ENCODE peak calls at places on chromosomes 12 and 14, in four cellular contexts. P is ovary, U is Peyer's patch, N is heart right ventricle. O is an unnamed sample. For H3K27me3 and H3K4me1, the result is how much of the 10 kb centered on the place peaks cover.

GRCh38 chr14:93880025-93880820 is 46.9 kb upstream of the FAM181A start:
- DNase-seq in P (no peak), U (no peak), N (no peak), O (peak)

GRCh38 chr12:105954891-105955607 is 183.7 kb downstream of the NUAK1 start:
- DNase-seq in P (no peak), U (no peak), N (no peak), O (no peak)

GRCh38 chr14:90671382-90671781 is 144.8 kb downstream of the TTC7B start:
- DNase-seq in P (no peak), U (no peak), N (no peak), O (no peak)

GRCh38 chr12:123571343-123571813 is 13.0 kb upstream of the TMED2 start:
- DNase-seq in P (peak), U (no peak), N (peak), O (peak)

GRCh38 chr12:127172857-127173256 is 1094.1 kb upstream of the TMEM132C start:
- DNase-seq in P (no peak), U (no peak), N (no peak), O (no peak)

GRCh38 chr12:66060361-66060907 is 70.1 kb downstream of the LLPH start:
- DNase-seq in P (no peak), U (no peak), N (no peak), O (no peak)

GRCh38 chr12:130968611-130969010 is 14.9 kb downstream of the ADGRD1 start:
- DNase-seq in P (no peak), U (peak), N (no peak), O (no peak)

GRCh38 chr14:91350483-91350812 is 67.2 kb downstream of the CCDC88C start:
- DNase-seq in P (no peak), U (no peak), N (no peak), O (no peak)

GRCh38 chr12:114812858-114813761 is 129.1 kb upstream of the TBX3 start:
- DNase-seq in P (peak), U (no peak), N (no peak), O (no peak)

GRCh38 chr14:95834491-95834890 is 42.1 kb upstream of the TUNAR start:
- DNase-seq in P (no peak), U (no peak), N (no peak), O (no peak)

GRCh38 chr12:111024205-111024794 is 103.9 kb upstream of the MYL2 start:
- DNase-seq in P (no peak), U (peak), N (peak), O (peak)

GRCh38 chr14:32711103-32711680 is 227.5 kb upstream of the NPAS3 start:
- DNase-seq in P (no peak), U (no peak), N (no peak), O (no peak)

GRCh38 chr12:115572440-115572839 is 705.1 kb downstream of the MED13L start:
- DNase-seq in P (no peak), U (no peak), N (no peak), O (no peak)

GRCh38 chr14:60756847-60757246 is 22.3 kb downstream of the MNAT1 start:
- DNase-seq in P (no peak), U (no peak), N (no peak), O (no peak)

GRCh38 chr14:89618821-89619551 is 202.0 kb upstream of the FOXN3 start:
- DNase-seq in P (peak), U (peak), N (peak), O (peak)

GRCh38 chr14:30580616-30581282 is 21.8 kb downstream of the G2E3 start:
- DNase-seq in P (no peak), U (no peak), N (no peak), O (no peak)

GRCh38 chr12:133234971-133235370 is 706 bp downstream of the ANHX start:
- DNase-seq in P (no peak), U (no peak), N (no peak), O (no peak)

GRCh38 chr12:122155705-122156104 is 18.3 kb downstream of the IL31 start:
- DNase-seq in P (no peak), U (no peak), N (no peak), O (no peak)

GRCh38 chr12:27333311-27334009 is 824 bp downstream of the BMAL2 start:
- DNase-seq in P (peak), U (peak), N (peak), O (no peak)

GRCh38 chr12:127675936-127676335 is 591.0 kb upstream of the TMEM132C start:
- DNase-seq in P (no peak), U (no peak), N (no peak), O (no peak)

GRCh38 chr14:51004801-51005526 is 60.7 kb upstream of the PYGL start:
- DNase-seq in P (no peak), U (no peak), N (no peak), O (no peak)

GRCh38 chr12:54486173-54486867 is 11.2 kb upstream of the NCKAP1L start:
- DNase-seq in P (no peak), U (no peak), N (no peak), O (no peak)

GRCh38 chr14:102668291-102668873 is 75.9 kb downstream of the RCOR1 start:
- DNase-seq in P (no peak), U (no peak), N (no peak), O (no peak)

GRCh38 chr14:61351457-61351856 is 30.1 kb downstream of the PRKCH start:
- DNase-seq in P (no peak), U (no peak), N (no peak), O (no peak)

GRCh38 chr12:53952871-53953734 is 1.6 kb upstream of the HOXC12 start:
- DNase-seq in P (no peak), U (no peak), N (no peak), O (no peak)

GRCh38 chr12:127054531-127054930 is 1212.4 kb upstream of the TMEM132C start:
- DNase-seq in P (no peak), U (no peak), N (no peak), O (no peak)

GRCh38 chr12:82685721-82686222 is 934 bp upstream of the TMTC2 start:
- DNase-seq in P (peak), U (peak), N (peak), O (peak)

GRCh38 chr12:51900323-51900889 is 6.9 kb upstream of the ACVRL1 start:
- DNase-seq in P (no peak), U (no peak), N (no peak), O (no peak)

GRCh38 chr14:100629696-100630095 is 42.5 kb upstream of the BEGAIN start:
- DNase-seq in P (no peak), U (no peak), N (no peak), O (no peak)

GRCh38 chr14:64812412-64812811 is 67.3 kb downstream of the SPTB start:
- DNase-seq in P (no peak), U (peak), N (no peak), O (no peak)

GRCh38 chr12:39331539-39332261 is 111.2 kb downstream of the KIF21A start:
- DNase-seq in P (no peak), U (no peak), N (no peak), O (no peak)

GRCh38 chr12:5473076-5473475 is 41.2 kb downstream of the NTF3 start:
- DNase-seq in P (peak), U (no peak), N (no peak), O (no peak)

GRCh38 chr12:120007272-120007671 is 18.2 kb downstream of the BICDL1 start:
- DNase-seq in P (no peak), U (peak), N (no peak), O (no peak)

GRCh38 chr12:84924956-84925355 is 12.4 kb upstream of the SLC6A15 start:
- DNase-seq in P (no peak), U (no peak), N (no peak), O (no peak)

GRCh38 chr12:81389550-81390099 is 311.7 kb downstream of the ACSS3 start:
- DNase-seq in P (no peak), U (no peak), N (no peak), O (no peak)

DNA sequence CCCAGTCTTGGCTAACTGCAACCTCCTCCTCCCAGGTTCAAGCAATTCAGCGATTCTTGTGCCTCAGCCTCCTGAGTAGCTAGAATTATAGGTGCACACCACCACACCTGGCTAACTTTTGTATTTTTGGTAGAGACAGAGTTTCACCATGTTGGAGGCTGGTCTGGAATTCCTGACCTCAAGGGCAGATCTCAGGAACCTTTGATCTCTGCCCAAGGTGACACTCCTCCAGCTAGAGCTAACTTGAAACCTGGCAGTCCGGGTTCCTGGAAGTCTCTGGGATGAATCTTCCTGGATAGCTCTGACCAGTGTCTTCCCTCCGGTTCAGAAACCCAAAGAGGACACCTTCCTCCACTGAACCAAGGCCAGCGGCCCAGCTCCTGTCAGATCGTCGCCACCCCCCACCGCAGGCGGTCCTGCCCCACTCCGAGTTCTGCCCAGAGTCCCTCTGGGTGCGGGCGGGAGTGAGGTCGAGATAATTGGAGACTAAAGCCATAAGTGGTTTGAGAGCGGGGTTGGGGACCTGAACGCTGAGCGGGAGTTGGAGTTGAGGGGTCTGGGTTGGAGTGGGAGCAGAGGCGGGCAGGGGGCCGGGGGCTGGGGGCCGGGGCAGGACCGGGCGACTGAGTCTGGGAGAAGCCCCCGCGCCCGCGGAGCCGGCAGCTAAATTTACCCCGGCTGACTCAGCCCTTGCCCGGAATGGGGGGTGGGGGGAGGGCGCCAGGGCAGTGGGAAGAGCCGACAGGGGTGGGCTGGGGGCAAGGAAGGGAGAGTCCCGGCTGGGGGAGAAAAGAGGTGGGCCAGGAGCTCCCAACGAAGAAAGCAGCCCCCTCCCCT is 4.7 kb downstream of the DDN start:
- DNase-seq in P (no peak), U (no peak), N (no peak), O (no peak)
- H3K27me3 ChIP-seq in P (under half), U (under half), N (half or more), O (under half)

GRCh38 chr12:1925125-1925963 is 6.9 kb upstream of the CACNA2D4 start:
- DNase-seq in P (no peak), U (no peak), N (no peak), O (no peak)
- H3K4me1 ChIP-seq in P (under half), U (under half), N (under half), O (under half)

GRCh38 chr12:91538418-91538817 is 355.8 kb upstream of the DCN start:
- DNase-seq in P (no peak), U (no peak), N (no peak), O (no peak)
- H3K4me3 ChIP-seq in P (no peak), U (no peak), N (no peak), O (no peak)

GRCh38 chr14:78709795-78710569 is 539.8 kb downstream of the NRXN3 start:
- DNase-seq in P (no peak), U (no peak), N (no peak), O (no peak)

GRCh38 chr14:78714722-78715121 is 544.5 kb downstream of the NRXN3 start:
- DNase-seq in P (no peak), U (no peak), N (no peak), O (no peak)

GRCh38 chr14:78710963-78711362 is 540.8 kb downstream of the NRXN3 start:
- DNase-seq in P (no peak), U (no peak), N (no peak), O (no peak)

GRCh38 chr14:78713716-78714115 is 543.5 kb downstream of the NRXN3 start:
- DNase-seq in P (no peak), U (no peak), N (no peak), O (no peak)
- H3K27me3 ChIP-seq in P (under half), U (under half), N (under half), O (under half)